ENCODE peak calls at places on chromosomes 5 and 9, in five cellular contexts. One of them, this sample, is unnamed.

GRCh38 chr9:87080512-87081225 is 133.4 kb upstream of the GAS1 start:
- DNase-seq in H1: no peak
- DNase-seq in stomach: no peak
- DNase-seq in tibial nerve: no peak
- DNase-seq in suprapubic skin: no peak
- DNase-seq in this sample: no peak

GRCh38 chr5:157761690-157762611 is 18.4 kb downstream of the LSM11 start:
- DNase-seq in suprapubic skin: no peak
- DNase-seq in H1: no peak
- DNase-seq in stomach: no peak
- DNase-seq in tibial nerve: no peak
- DNase-seq in this sample: no peak

GRCh38 chr5:40093550-40093949 is 586.2 kb upstream of the PTGER4 start:
- DNase-seq in H1: no peak
- DNase-seq in tibial nerve: no peak
- DNase-seq in stomach: no peak
- DNase-seq in suprapubic skin: no peak
- DNase-seq in this sample: no peak

GRCh38 chr5:143705416-143705815 is 106.5 kb upstream of the HMHB1 start:
- DNase-seq in stomach: no peak
- DNase-seq in H1: no peak
- DNase-seq in tibial nerve: no peak
- DNase-seq in suprapubic skin: no peak
- DNase-seq in this sample: no peak

GRCh38 chr5:176319827-176320554 is 41.6 kb downstream of the KIAA1191 start:
- DNase-seq in tibial nerve: no peak
- DNase-seq in stomach: no peak
- DNase-seq in H1: no peak
- DNase-seq in suprapubic skin: no peak
- DNase-seq in this sample: no peak

GRCh38 chr5:88886756-88887741 is 4.1 kb upstream of the MEF2C start:
- DNase-seq in stomach: no peak
- DNase-seq in H1: no peak
- DNase-seq in suprapubic skin: no peak
- DNase-seq in tibial nerve: no peak
- DNase-seq in this sample: no peak

GRCh38 chr9:68690088-68690487 is 15.0 kb upstream of the PIP5K1B start:
- DNase-seq in stomach: peak; percentile 86
- DNase-seq in suprapubic skin: no peak
- DNase-seq in H1: no peak
- DNase-seq in tibial nerve: no peak
- DNase-seq in this sample: no peak

GRCh38 chr5:140402258-140403074 is 833 bp downstream of the ANKHD1 start:
- DNase-seq in suprapubic skin: no peak
- DNase-seq in tibial nerve: no peak
- DNase-seq in H1: peak; percentile 76
- DNase-seq in stomach: peak; percentile 33
- DNase-seq in this sample: peak; percentile 27

GRCh38 chr9:70519912-70520724 is 105.7 kb upstream of the KLF9 start:
- DNase-seq in tibial nerve: no peak
- DNase-seq in suprapubic skin: no peak
- DNase-seq in stomach: no peak
- DNase-seq in H1: no peak
- DNase-seq in this sample: no peak

GRCh38 chr9:132160802-132161742 is 786 bp upstream of the NTNG2 start:
- DNase-seq in suprapubic skin: no peak
- DNase-seq in H1: no peak
- DNase-seq in stomach: peak; percentile 34
- DNase-seq in tibial nerve: no peak
- DNase-seq in this sample: no peak

GRCh38 chr5:139633295-139634027 is 14.7 kb upstream of the CXXC5 start:
- DNase-seq in suprapubic skin: no peak
- DNase-seq in tibial nerve: no peak
- DNase-seq in H1: peak; percentile 83
- DNase-seq in stomach: peak; percentile 71
- DNase-seq in this sample: peak; percentile 73

GRCh38 chr9:113649054-113649453 is 185.5 kb downstream of the RGS3 start:
- DNase-seq in H1: no peak
- DNase-seq in suprapubic skin: no peak
- DNase-seq in stomach: no peak
- DNase-seq in tibial nerve: no peak
- DNase-seq in this sample: no peak

GRCh38 chr5:62643556-62644451 is 65.2 kb downstream of the LRRC70 start:
- DNase-seq in tibial nerve: no peak
- DNase-seq in H1: peak; percentile 39
- DNase-seq in suprapubic skin: no peak
- DNase-seq in stomach: no peak
- DNase-seq in this sample: no peak

GRCh38 chr9:133949486-133950061 is 42.5 kb downstream of the VAV2 start:
- DNase-seq in suprapubic skin: no peak
- DNase-seq in tibial nerve: no peak
- DNase-seq in stomach: no peak
- DNase-seq in H1: no peak
- DNase-seq in this sample: no peak

GRCh38 chr5:116042375-116042774 is 10.1 kb downstream of the ARL14EPL start:
- DNase-seq in H1: no peak
- DNase-seq in suprapubic skin: no peak
- DNase-seq in tibial nerve: no peak
- DNase-seq in stomach: no peak
- DNase-seq in this sample: no peak

GRCh38 chr9:35653611-35654010 is 2.9 kb upstream of the SIT1 start:
- DNase-seq in suprapubic skin: no peak
- DNase-seq in stomach: no peak
- DNase-seq in H1: no peak
- DNase-seq in tibial nerve: no peak
- DNase-seq in this sample: no peak

GRCh38 chr5:127746756-127747155 is 43.6 kb downstream of the CCDC192 start:
- DNase-seq in H1: no peak
- DNase-seq in tibial nerve: no peak
- DNase-seq in suprapubic skin: no peak
- DNase-seq in stomach: no peak
- DNase-seq in this sample: no peak

GRCh38 chr9:108545446-108545845 is 310.3 kb downstream of the ACTL7B start:
- DNase-seq in suprapubic skin: no peak
- DNase-seq in H1: no peak
- DNase-seq in stomach: no peak
- DNase-seq in tibial nerve: no peak
- DNase-seq in this sample: no peak

GRCh38 chr5:4243865-4244264 is 648.2 kb downstream of the IRX1 start:
- DNase-seq in stomach: no peak
- DNase-seq in tibial nerve: no peak
- DNase-seq in suprapubic skin: no peak
- DNase-seq in H1: no peak
- DNase-seq in this sample: no peak

DNA sequence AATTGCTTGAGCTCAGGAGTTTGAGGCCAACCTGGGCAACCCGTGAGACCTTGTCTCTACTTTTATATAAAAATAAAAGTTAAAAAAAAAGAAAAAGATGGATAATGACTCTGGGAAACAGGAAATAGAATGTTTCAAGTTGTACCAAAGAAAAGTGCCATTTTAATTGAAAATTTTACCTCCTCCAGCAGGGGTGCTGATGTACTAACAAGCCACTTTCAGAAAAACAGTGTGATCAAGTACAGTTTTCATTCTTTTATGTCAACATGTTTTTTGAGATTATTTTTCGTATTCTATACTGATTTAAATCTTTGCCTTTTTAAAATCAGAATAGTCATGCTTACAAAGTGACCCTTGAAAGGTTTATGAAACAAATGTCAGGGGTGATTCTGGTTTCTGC is 30.8 kb downstream of the F2R start:
- DNase-seq in stomach: no peak
- DNase-seq in H1: no peak
- DNase-seq in tibial nerve: no peak
- DNase-seq in suprapubic skin: no peak
- DNase-seq in this sample: no peak
- TF ChIP-seq CTCF in stomach: no peak
- TF ChIP-seq CTCF in H1: no peak
- TF ChIP-seq CTCF in tibial nerve: no peak
- TF ChIP-seq CTCF in suprapubic skin: no peak
- TF ChIP-seq CTCF in this sample: no peak

GRCh38 chr5:141851195-141851874 is 26.9 kb downstream of the PCDH1 start:
- DNase-seq in stomach: no peak
- DNase-seq in tibial nerve: no peak
- DNase-seq in suprapubic skin: no peak
- DNase-seq in H1: no peak
- DNase-seq in this sample: no peak
- TF ChIP-seq POLR2A in stomach: no peak
- TF ChIP-seq POLR2A in tibial nerve: no peak
- TF ChIP-seq POLR2A in suprapubic skin: no peak
- TF ChIP-seq POLR2A in H1: no peak
- TF ChIP-seq POLR2A in this sample: no peak

GRCh38 chr5:6408627-6409446 is 30.5 kb upstream of the MED10 start:
- DNase-seq in stomach: no peak
- DNase-seq in suprapubic skin: no peak
- DNase-seq in tibial nerve: no peak
- DNase-seq in H1: no peak
- DNase-seq in this sample: no peak
- TF ChIP-seq EP300 in stomach: no peak
- TF ChIP-seq EP300 in suprapubic skin: no peak
- TF ChIP-seq EP300 in tibial nerve: no peak
- TF ChIP-seq EP300 in H1: no peak
- TF ChIP-seq EP300 in this sample: no peak

GRCh38 chr5:35440409-35440808 is 177.3 kb upstream of the SPEF2 start:
- DNase-seq in H1: no peak
- DNase-seq in tibial nerve: no peak
- DNase-seq in stomach: no peak
- DNase-seq in suprapubic skin: no peak
- DNase-seq in this sample: no peak

GRCh38 chr5:35438288-35438687 is 179.4 kb upstream of the SPEF2 start:
- DNase-seq in H1: no peak
- DNase-seq in tibial nerve: no peak
- DNase-seq in stomach: no peak
- DNase-seq in suprapubic skin: no peak
- DNase-seq in this sample: no peak

GRCh38 chr5:35438786-35439185 is 178.9 kb upstream of the SPEF2 start:
- DNase-seq in suprapubic skin: no peak
- DNase-seq in stomach: no peak
- DNase-seq in H1: no peak
- DNase-seq in tibial nerve: no peak
- DNase-seq in this sample: no peak

GRCh38 chr5:35442916-35443639 is 174.6 kb upstream of the SPEF2 start:
- DNase-seq in tibial nerve: no peak
- DNase-seq in suprapubic skin: no peak
- DNase-seq in H1: no peak
- DNase-seq in stomach: no peak
- DNase-seq in this sample: no peak

GRCh38 chr5:35443803-35444595 is 173.7 kb upstream of the SPEF2 start:
- DNase-seq in suprapubic skin: no peak
- DNase-seq in H1: no peak
- DNase-seq in tibial nerve: no peak
- DNase-seq in stomach: peak; percentile 34
- DNase-seq in this sample: no peak
- TF ChIP-seq CTCF in suprapubic skin: no peak
- TF ChIP-seq CTCF in H1: peak; percentile 19
- TF ChIP-seq CTCF in tibial nerve: no peak
- TF ChIP-seq CTCF in stomach: no peak
- TF ChIP-seq CTCF in this sample: no peak

GRCh38 chr9:104993291-104993963 is 65.5 kb upstream of the ABCA1 start:
- DNase-seq in suprapubic skin: peak; percentile 92
- DNase-seq in H1: peak; percentile 80
- DNase-seq in tibial nerve: peak; percentile 65
- DNase-seq in stomach: peak; percentile 52
- DNase-seq in this sample: peak; percentile 32

GRCh38 chr9:104987743-104988142 is 59.8 kb upstream of the ABCA1 start:
- DNase-seq in tibial nerve: no peak
- DNase-seq in stomach: no peak
- DNase-seq in H1: no peak
- DNase-seq in suprapubic skin: no peak
- DNase-seq in this sample: no peak

GRCh38 chr9:104992696-104993095 is 64.7 kb upstream of the ABCA1 start:
- DNase-seq in suprapubic skin: no peak
- DNase-seq in stomach: no peak
- DNase-seq in tibial nerve: no peak
- DNase-seq in H1: no peak
- DNase-seq in this sample: no peak

GRCh38 chr9:104988539-104988938 is 60.6 kb upstream of the ABCA1 start:
- DNase-seq in stomach: no peak
- DNase-seq in tibial nerve: no peak
- DNase-seq in H1: no peak
- DNase-seq in suprapubic skin: no peak
- DNase-seq in this sample: no peak

GRCh38 chr9:104991144-104991953 is 63.4 kb upstream of the ABCA1 start:
- DNase-seq in H1: peak; percentile 85
- DNase-seq in suprapubic skin: peak; percentile 95
- DNase-seq in stomach: peak; percentile 94
- DNase-seq in tibial nerve: peak; percentile 82
- DNase-seq in this sample: peak; percentile 91
- TF ChIP-seq POLR2A in H1: peak; percentile 57
- TF ChIP-seq POLR2A in suprapubic skin: no peak
- TF ChIP-seq POLR2A in stomach: no peak
- TF ChIP-seq POLR2A in tibial nerve: peak; percentile 16
- TF ChIP-seq POLR2A in this sample: peak; percentile 31

GRCh38 chr9:88319936-88320747 is 68.1 kb upstream of the SPIN1 start:
- DNase-seq in suprapubic skin: no peak
- DNase-seq in stomach: no peak
- DNase-seq in tibial nerve: no peak
- DNase-seq in H1: no peak
- DNase-seq in this sample: no peak
- TF ChIP-seq EP300 in suprapubic skin: no peak
- TF ChIP-seq EP300 in stomach: no peak
- TF ChIP-seq EP300 in tibial nerve: no peak
- TF ChIP-seq EP300 in H1: no peak
- TF ChIP-seq EP300 in this sample: no peak

DNA sequence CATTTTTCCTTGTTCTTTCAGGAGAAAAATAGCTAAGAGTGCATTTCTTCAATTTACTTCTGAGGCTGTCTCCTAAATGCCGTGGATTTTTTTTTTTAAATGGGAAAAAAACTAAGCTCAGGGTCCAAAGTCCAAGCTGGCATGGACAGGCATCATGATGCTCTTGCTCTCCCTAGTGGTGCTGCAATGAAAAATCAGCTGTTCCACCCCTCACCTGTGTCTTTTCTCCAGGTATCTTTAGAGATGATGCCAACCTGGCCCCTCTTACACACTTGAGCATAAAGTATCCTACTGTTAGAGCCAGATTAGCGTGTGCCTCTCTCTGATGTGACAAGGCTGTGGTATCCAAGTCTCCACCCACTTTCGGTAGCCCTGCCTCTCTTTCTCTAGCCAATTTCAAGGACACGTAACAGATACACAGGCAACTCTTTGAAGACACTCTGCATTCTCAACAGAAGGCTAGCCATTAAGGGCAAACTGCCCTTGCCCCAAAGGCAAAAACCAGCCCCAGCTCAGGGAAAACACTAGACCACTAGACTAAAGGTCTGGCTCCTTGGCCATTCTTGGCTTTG is 208.8 kb downstream of the SAXO1 start:
- DNase-seq in suprapubic skin: no peak
- DNase-seq in tibial nerve: no peak
- DNase-seq in H1: no peak
- DNase-seq in stomach: no peak
- DNase-seq in this sample: no peak
- TF ChIP-seq CTCF in suprapubic skin: no peak
- TF ChIP-seq CTCF in tibial nerve: no peak
- TF ChIP-seq CTCF in H1: peak; percentile 54
- TF ChIP-seq CTCF in stomach: peak; percentile 28
- TF ChIP-seq CTCF in this sample: no peak